ENCODE peak calls at places on chromosomes 13 and 19, in nine cellular contexts. G is stimulated activated CD8-positive, alpha-beta memory T cell treated with anti-CD3 and anti-CD28 coated beads, Interleukin-4, amount 100 ng/mL, for 24 hours; L is CD8-positive, alpha-beta memory T cell; Q is lung microvascular endothelial cell; J is AG09309; S is EL; W is anterior cingulate cortex; M is LoVo; O is left ventricle myocardium inferior. H is an unnamed sample.

GRCh38 chr13:109816979-109817275 is 30.5 kb upstream of the IRS2 start:
- DNase-seq in Q (no peak), M (no peak), O (no peak), S (peak), G (no peak), W (no peak), J (no peak), L (no peak), H (no peak)

GRCh38 chr19:20664917-20665781 is 3.8 kb upstream of the ZNF626 start:
- DNase-seq in Q (no peak), L (no peak), J (no peak), W (peak), O (peak), S (no peak), G (no peak), M (no peak), H (no peak)

GRCh38 chr19:15378529-15379082 is 981 bp downstream of the AKAP8 start:
- DNase-seq in Q (peak), O (peak), J (no peak), S (peak), M (peak), G (peak), W (peak), L (peak), H (peak)

GRCh38 chr19:51688665-51689571 is 4.2 kb upstream of the SPACA6 start:
- DNase-seq in J (peak), O (peak), L (no peak), G (no peak), Q (peak), S (peak), W (peak), M (no peak), H (no peak)

GRCh38 chr13:112638919-112639318 is 50.9 kb upstream of the ATP11A start:
- DNase-seq in O (no peak), Q (no peak), M (no peak), W (no peak), J (no peak), G (no peak), S (no peak), L (no peak), H (no peak)

GRCh38 chr13:112792511-112792910 is 102.7 kb downstream of the ATP11A start:
- DNase-seq in L (no peak), Q (no peak), W (no peak), M (no peak), J (no peak), O (no peak), G (no peak), S (no peak), H (no peak)

GRCh38 chr13:43448605-43449004 is 338.2 kb downstream of the ENOX1 start:
- DNase-seq in M (no peak), L (no peak), S (no peak), J (no peak), Q (no peak), W (no peak), O (no peak), G (no peak), H (no peak)

GRCh38 chr13:62337109-62337880 is 921.6 kb upstream of the PCDH20 start:
- DNase-seq in W (no peak), L (no peak), M (no peak), Q (no peak), J (no peak), S (no peak), G (no peak), O (no peak), H (no peak)

GRCh38 chr13:112453207-112453829 is 77.2 kb downstream of the SPACA7 start:
- DNase-seq in J (no peak), G (no peak), Q (no peak), O (no peak), L (no peak), S (no peak), W (no peak), M (no peak), H (no peak)

GRCh38 chr19:45355402-45355801 is 14.9 kb downstream of the KLC3 start:
- DNase-seq in W (no peak), Q (no peak), S (no peak), O (no peak), G (no peak), L (no peak), J (no peak), M (no peak), H (no peak)

GRCh38 chr13:32804673-32805260 is 211.5 kb upstream of the KL start:
- DNase-seq in J (no peak), W (no peak), M (no peak), Q (no peak), O (no peak), G (no peak), S (peak), L (no peak), H (no peak)

GRCh38 chr13:41017744-41018582 is 1.2 kb downstream of the ELF1 start:
- DNase-seq in L (no peak), Q (no peak), W (no peak), M (no peak), O (no peak), J (no peak), S (no peak), G (no peak), H (no peak)

GRCh38 chr13:25232937-25233515 is 54.3 kb downstream of the MTMR6 start:
- DNase-seq in J (peak), M (peak), L (peak), Q (peak), W (no peak), O (no peak), S (peak), G (no peak), H (no peak)